ENCODE peak calls at places on chromosomes 2 and 18, in nine cellular contexts. N is hepatocyte, T is OCI-LY7, W is SK-N-SH, Y is GM23248, P is neural progenitor cell, D is HCT116, S is GM23338, Q is PC-3. U is an unnamed sample.

GRCh38 chr2:233458826-233459225 is 104.5 kb downstream of the DGKD start:
- DNase-seq in Q (no peak), T (no peak), S (no peak), N (no peak), D (no peak), P (no peak), Y (no peak), W (no peak), U (no peak)

GRCh38 chr2:206408323-206409320 is 34.7 kb upstream of the ADAM23 start:
- DNase-seq in S (no peak), N (no peak), Q (no peak), W (no peak), P (no peak), Y (no peak), D (no peak), T (no peak), U (no peak)

GRCh38 chr2:180495606-180496005 is 484.8 kb upstream of the UBE2E3 start:
- DNase-seq in D (no peak), W (no peak), Y (peak; percentile 38), Q (peak; percentile 85), N (no peak), S (no peak), P (no peak), T (no peak), U (no peak)

GRCh38 chr2:8116661-8117060 is 565.2 kb upstream of the ID2 start:
- DNase-seq in N (no peak), Y (no peak), T (peak; percentile 83), D (no peak), S (no peak), Q (no peak), P (no peak), W (no peak), U (peak; percentile 47)

GRCh38 chr2:73080321-73081131 is 9.0 kb upstream of the SFXN5 start:
- DNase-seq in Y (no peak), W (no peak), D (no peak), S (no peak), Q (no peak), N (no peak), T (no peak), P (no peak), U (no peak)

GRCh38 chr2:205957452-205958154 is 128.4 kb downstream of the INO80D start:
- DNase-seq in P (no peak), D (no peak), N (no peak), Y (no peak), Q (no peak), T (no peak), S (peak; percentile 59), W (no peak), U (no peak)

GRCh38 chr2:119826370-119826961 is 66.7 kb downstream of the PTPN4 start:
- DNase-seq in D (no peak), P (peak; percentile 44), W (peak; percentile 48), Q (peak; percentile 67), N (peak; percentile 26), Y (peak; percentile 55), T (peak; percentile 51), S (peak; percentile 82), U (peak; percentile 57)

GRCh38 chr2:108354171-108354570 is 23.6 kb upstream of the SULT1C4 start:
- DNase-seq in Q (no peak), Y (no peak), D (no peak), T (no peak), P (no peak), S (no peak), N (no peak), W (no peak), U (no peak)

GRCh38 chr2:25379535-25379934 is 37.8 kb upstream of the DNMT3A start:
- DNase-seq in D (no peak), Y (no peak), S (no peak), N (peak; percentile 1), T (no peak), P (no peak), Q (no peak), W (no peak), U (no peak)

GRCh38 chr2:240596080-240596460 is 9.5 kb downstream of the CAPN10 start:
- DNase-seq in T (no peak), Q (no peak), S (no peak), Y (no peak), W (no peak), P (no peak), D (no peak), N (no peak), U (no peak)

GRCh38 chr2:73075477-73076373 is 4.2 kb upstream of the SFXN5 start:
- DNase-seq in N (no peak), P (no peak), W (no peak), S (no peak), T (no peak), Y (no peak), D (no peak), Q (no peak), U (no peak)

GRCh38 chr18:28961669-28962228 is 784.8 kb upstream of the CDH2 start:
- DNase-seq in W (peak; percentile 14), T (peak; percentile 33), S (peak; percentile 84), P (peak; percentile 73), D (peak; percentile 39), Y (peak; percentile 41), N (peak; percentile 64), Q (peak; percentile 73), U (peak; percentile 36)

GRCh38 chr2:119819846-119820245 is 60.1 kb downstream of the PTPN4 start:
- DNase-seq in Y (no peak), T (no peak), Q (no peak), S (no peak), P (no peak), N (no peak), D (no peak), W (no peak), U (no peak)

GRCh38 chr2:62147610-62148301 is 48.2 kb upstream of the B3GNT2 start:
- DNase-seq in Q (peak; percentile 70), D (no peak), T (no peak), Y (peak; percentile 92), S (no peak), N (no peak), W (no peak), P (no peak), U (no peak)

GRCh38 chr2:26575836-26576564 is 65.2 kb downstream of the CIB4 start:
- DNase-seq in S (no peak), D (no peak), W (no peak), Y (no peak), Q (no peak), P (no peak), T (no peak), N (no peak), U (no peak)

GRCh38 chr2:58853420-58853819 is 612.3 kb upstream of the FANCL start:
- DNase-seq in D (no peak), P (peak; percentile 10), W (no peak), S (peak; percentile 44), N (no peak), T (no peak), Y (no peak), Q (no peak), U (no peak)

DNA sequence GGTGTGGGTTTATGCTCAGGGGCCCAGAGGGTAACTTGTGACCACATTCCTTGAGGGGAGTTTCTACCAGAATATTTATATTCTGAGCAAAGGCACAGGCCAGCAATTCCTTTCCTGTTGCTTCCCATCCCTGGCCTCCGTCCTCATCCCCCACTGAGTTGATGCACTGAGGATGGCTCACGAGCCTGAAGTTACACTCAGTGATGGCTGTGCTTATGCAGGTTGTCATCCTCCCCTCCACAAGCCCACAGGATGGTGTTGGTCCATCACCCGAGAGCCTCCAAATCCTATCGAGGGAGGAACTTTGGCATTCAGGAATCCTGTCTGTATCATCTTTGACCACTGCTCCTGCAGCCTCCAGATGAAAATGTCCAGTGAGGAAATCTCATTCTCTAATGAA is 28.4 kb upstream of the FHOD3 start:
- DNase-seq in P (no peak), T (no peak), D (no peak), N (no peak), Q (no peak), Y (no peak), S (no peak), W (no peak), U (no peak)
- TF ChIP-seq EZH2phosphoT487 in P (no peak), T (no peak), D (no peak), N (no peak), Q (no peak), Y (no peak), S (no peak), W (no peak), U (no peak)

GRCh38 chr2:118115761-118116160 is 27.5 kb downstream of the INSIG2 start:
- DNase-seq in P (no peak), S (no peak), T (no peak), Q (no peak), Y (no peak), N (no peak), D (no peak), W (no peak), U (no peak)
- H3K4me1 ChIP-seq in P (no peaks in the 10 kb centered on the region), S (peaks cover 11% of the 10 kb centered on the region), T (no peaks in the 10 kb centered on the region), Q (peaks cover 42% of the 10 kb centered on the region), Y (peaks cover 33% of the 10 kb centered on the region), N (no peaks in the 10 kb centered on the region), D (peaks cover 27% of the 10 kb centered on the region), W (no peaks in the 10 kb centered on the region), U (no peaks in the 10 kb centered on the region)

GRCh38 chr2:105732096-105732495 is 12.6 kb upstream of the NCK2 start:
- DNase-seq in W (no peak), Y (peak; percentile 61), P (no peak), D (no peak), Q (no peak), S (no peak), N (no peak), T (no peak), U (no peak)
- TF ChIP-seq EZH2phosphoT487 in W (no peak), Y (no peak), P (no peak), D (no peak), Q (no peak), S (no peak), N (no peak), T (no peak), U (no peak)

GRCh38 chr2:46963210-46963609 is 47.6 kb upstream of the MCFD2 start:
- DNase-seq in Y (no peak), Q (no peak), D (no peak), T (no peak), W (no peak), P (no peak), S (no peak), N (no peak), U (no peak)

GRCh38 chr2:46963961-46964673 is 48.5 kb upstream of the MCFD2 start:
- DNase-seq in D (no peak), Y (peak; percentile 57), S (no peak), N (no peak), P (no peak), W (no peak), T (no peak), Q (peak; percentile 41), U (no peak)

GRCh38 chr2:46964835-46965560 is 49.4 kb upstream of the MCFD2 start:
- DNase-seq in Y (no peak), D (no peak), S (no peak), N (no peak), W (no peak), Q (peak; percentile 87), P (no peak), T (no peak), U (no peak)

GRCh38 chr2:46960618-46961017 is 45.0 kb upstream of the MCFD2 start:
- DNase-seq in T (peak; percentile 49), Y (no peak), D (no peak), Q (no peak), P (no peak), N (no peak), S (no peak), W (no peak), U (no peak)

DNA sequence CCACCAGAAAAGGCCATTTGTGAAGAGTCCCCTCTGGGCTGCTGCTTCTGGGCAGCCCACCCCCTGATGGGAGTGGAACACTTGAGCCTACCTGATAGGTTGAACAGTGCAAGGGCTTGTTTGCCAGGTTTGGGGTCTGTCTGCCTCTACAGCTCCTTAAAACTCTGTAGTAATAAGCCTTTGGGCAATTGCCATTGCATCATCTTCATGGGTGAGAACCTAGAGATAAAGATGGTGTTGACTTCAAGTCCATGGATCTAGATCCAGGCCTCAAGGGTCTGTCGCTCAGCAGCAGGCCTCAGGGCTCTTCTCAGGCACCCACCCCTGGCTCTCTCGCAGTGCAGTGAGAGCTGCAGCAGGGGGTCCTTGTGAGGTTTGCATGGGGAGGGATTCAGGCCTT is 47.1 kb upstream of the MCFD2 start:
- DNase-seq in D (no peak), S (no peak), N (no peak), P (no peak), W (no peak), Q (no peak), T (no peak), Y (no peak), U (no peak)
- H3K4me1 ChIP-seq in D (peaks cover 40% of the 10 kb centered on the region), S (no peaks in the 10 kb centered on the region), N (peaks cover 3% of the 10 kb centered on the region), P (no peaks in the 10 kb centered on the region), W (peaks cover 27% of the 10 kb centered on the region), Q (peaks cover 48% of the 10 kb centered on the region), T (peaks cover 10% of the 10 kb centered on the region), Y (peaks cover 41% of the 10 kb centered on the region), U (peaks cover 9% of the 10 kb centered on the region)

U was measured in MM.1S.